ENCODE peak calls at places on chromosomes 6 and 20, in four cellular contexts. A is fibroblast of lung, N is mesothelial cell of epicardium, J is HFFc6. K is an unnamed sample.

GRCh38 chr20:62051166-62051900 is 14.3 kb downstream of the TAF4 start:
- DNase-seq in A (no peak), N (no peak), J (no peak), K (no peak)

GRCh38 chr20:58839474-58839874 is 11.2 kb downstream of the GNAS-AS1 start:
- DNase-seq in A (peak), N (no peak), J (peak), K (no peak)

GRCh38 chr20:51128198-51128597 is 105.3 kb upstream of the KCNG1 start:
- DNase-seq in A (peak), N (no peak), J (peak), K (no peak)

GRCh38 chr6:35048631-35049083 is 92.5 kb downstream of the TCP11 start:
- DNase-seq in A (peak), N (no peak), J (no peak), K (peak)

GRCh38 chr20:36179170-36179945 is 24.8 kb downstream of the EPB41L1 start:
- DNase-seq in A (no peak), N (no peak), J (no peak), K (no peak)

GRCh38 chr6:142293121-142293520 is 8.7 kb upstream of the ADGRG6 start:
- DNase-seq in A (no peak), N (no peak), J (no peak), K (no peak)

GRCh38 chr6:159089909-159090308 is 45.1 kb upstream of the TAGAP start:
- DNase-seq in A (no peak), N (no peak), J (no peak), K (no peak)

GRCh38 chr6:140366991-140367390 is 992.5 kb upstream of the CITED2 start:
- DNase-seq in A (peak), N (no peak), J (peak), K (no peak)

GRCh38 chr6:160431231-160431630 is 83.1 kb downstream of the SLC22A3 start:
- DNase-seq in A (peak), N (no peak), J (peak), K (no peak)

GRCh38 chr20:22583773-22584629 is at the start of gene FOXA2:
- DNase-seq in A (no peak), N (no peak), J (no peak), K (no peak)

GRCh38 chr6:137824502-137824879 is 42.6 kb upstream of the TNFAIP3 start:
- DNase-seq in A (no peak), N (no peak), J (no peak), K (no peak)

GRCh38 chr20:45445805-45446562 is 23.6 kb upstream of the WFDC2 start:
- DNase-seq in A (no peak), N (no peak), J (peak), K (no peak)

GRCh38 chr6:145070791-145071190 is 664.5 kb downstream of the EPM2A start:
- DNase-seq in A (peak), N (no peak), J (peak), K (no peak)

GRCh38 chr20:8858181-8858794 is 210.6 kb upstream of the PLCB4 start:
- DNase-seq in A (no peak), N (no peak), J (no peak), K (no peak)

GRCh38 chr6:67986694-67987232 is 648.3 kb upstream of the ADGRB3 start:
- DNase-seq in A (no peak), N (no peak), J (no peak), K (no peak)

GRCh38 chr6:131063028-131063763 is at the start of gene EPB41L2:
- DNase-seq in A (peak), N (peak), J (peak), K (peak)

GRCh38 chr6:70520575-70520974 is 46.2 kb upstream of the SDHAF4 start:
- DNase-seq in A (peak), N (no peak), J (peak), K (no peak)

GRCh38 chr6:7241160-7241559 is 71.8 kb downstream of the SSR1 start:
- DNase-seq in A (no peak), N (no peak), J (no peak), K (no peak)

GRCh38 chr20:26163890-26164289 is 467.2 kb upstream of the ZNF337 start:
- DNase-seq in A (peak), N (no peak), J (peak), K (no peak)

GRCh38 chr20:56801991-56802740 is 173.1 kb downstream of the TFAP2C start:
- DNase-seq in A (peak), N (no peak), J (no peak), K (no peak)

GRCh38 chr6:170029416-170030283 is 261.2 kb downstream of the DLL1 start:
- DNase-seq in A (no peak), N (peak), J (no peak), K (no peak)

GRCh38 chr6:35445691-35446090 is 6.4 kb upstream of the FANCE start:
- DNase-seq in A (no peak), N (no peak), J (no peak), K (no peak)

GRCh38 chr6:138109042-138109997 is 2.1 kb upstream of the PERP start:
- DNase-seq in A (peak), N (peak), J (peak), K (peak)

GRCh38 chr6:166393535-166393823 is 10.7 kb upstream of the MPC1 start:
- DNase-seq in A (no peak), N (no peak), J (no peak), K (no peak)

GRCh38 chr6:35511183-35511941 is 1.3 kb downstream of the TULP1 start:
- DNase-seq in A (no peak), N (no peak), J (no peak), K (no peak)

GRCh38 chr6:84707161-84707560 is 57.2 kb downstream of the TBX18 start:
- DNase-seq in A (no peak), N (no peak), J (no peak), K (no peak)

GRCh38 chr6:63352587-63353281 is 33.0 kb upstream of the LGSN start:
- DNase-seq in A (peak), N (no peak), J (peak), K (no peak)

GRCh38 chr6:73477407-73477806 is 15.9 kb downstream of the MTO1 start:
- DNase-seq in A (no peak), N (no peak), J (no peak), K (no peak)

GRCh38 chr6:157236040-157236725 is 87.1 kb downstream of the TMEM242 start:
- DNase-seq in A (no peak), N (no peak), J (no peak), K (no peak)

GRCh38 chr6:402901-403658 is 11.5 kb downstream of the IRF4 start:
- DNase-seq in A (no peak), N (no peak), J (no peak), K (no peak)

DNA sequence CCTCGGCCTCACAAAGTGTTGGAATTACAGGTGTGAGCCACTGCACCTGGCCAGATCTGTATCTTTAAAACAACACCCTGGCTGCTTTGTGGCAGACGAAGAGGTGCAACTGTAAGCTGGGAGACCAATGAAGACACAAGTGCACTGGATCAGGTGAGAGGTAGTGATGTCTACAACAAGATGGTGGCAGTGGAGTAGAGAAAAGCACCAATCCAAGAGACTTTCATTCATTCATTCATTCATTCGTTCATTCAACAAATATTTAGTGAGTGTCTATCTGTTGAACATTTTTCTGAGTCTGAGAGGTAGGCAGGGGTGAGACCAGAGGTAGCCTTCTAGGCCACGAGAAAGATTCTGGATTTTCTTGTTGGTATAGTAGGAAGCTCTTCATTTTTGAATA is 36.9 kb upstream of the TTPAL start:
- DNase-seq in A (no peak), N (no peak), J (no peak), K (no peak)
- TF ChIP-seq CTCF in A (no peak), N (no peak), J (no peak), K (no peak)

GRCh38 chr6:48765352-48765961 is 654.5 kb upstream of the PTCHD4 start:
- DNase-seq in A (peak), N (no peak), J (peak), K (peak)
- TF ChIP-seq CTCF in A (peak), N (peak), J (peak), K (peak)

DNA sequence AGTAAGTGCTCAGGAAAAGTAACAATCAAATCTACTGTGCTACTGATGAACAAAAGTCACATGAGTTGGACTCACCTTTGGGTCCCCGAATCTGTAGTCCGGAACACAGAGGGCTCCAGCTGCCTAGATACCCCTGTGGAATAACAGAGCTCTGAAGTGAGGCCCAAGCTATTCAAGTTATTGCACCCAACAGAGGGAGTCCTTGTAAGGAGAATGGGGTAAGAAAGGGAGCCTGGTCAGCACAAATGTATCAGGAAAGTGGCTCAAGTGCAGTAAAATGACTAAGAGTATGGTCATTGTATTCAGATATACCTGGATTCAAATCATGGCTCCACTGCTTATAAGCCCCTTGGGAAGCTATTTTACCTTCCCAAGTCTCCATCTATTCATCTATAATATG is 20.9 kb downstream of the EDN1 start:
- DNase-seq in A (no peak), N (no peak), J (no peak), K (no peak)
- TF ChIP-seq CTCF in A (no peak), N (no peak), J (peak), K (no peak)

DNA sequence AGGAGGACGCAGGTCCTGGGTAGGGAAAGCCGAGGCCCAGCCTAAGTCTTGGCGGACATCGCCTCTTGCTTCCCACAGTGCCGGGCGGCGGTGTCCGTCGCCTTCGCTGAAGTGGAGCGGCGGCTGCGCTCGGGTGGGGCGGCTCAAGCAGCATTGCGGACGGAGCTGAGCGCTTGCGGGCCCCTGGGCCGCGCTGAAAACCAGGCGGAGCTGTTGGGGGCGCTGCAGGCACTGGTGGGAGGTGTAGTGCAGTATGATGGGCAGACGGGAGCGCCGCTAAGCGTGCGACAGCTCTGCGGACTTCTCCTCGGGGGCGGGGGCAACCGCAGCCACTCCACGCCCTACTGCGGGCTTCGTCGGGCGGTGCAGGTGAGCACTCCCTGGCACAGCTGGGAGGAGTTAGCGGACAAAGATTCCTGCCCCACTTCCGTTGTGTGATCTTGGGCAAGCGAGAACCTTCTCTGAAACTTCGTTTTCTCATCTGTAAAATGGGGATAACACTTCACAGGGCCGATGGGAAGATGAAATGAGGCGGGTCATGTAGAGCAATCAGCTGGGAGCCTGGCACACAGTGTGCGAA is 4.3 kb downstream of the PRSS16 start:
- DNase-seq in A (peak), N (peak), J (no peak), K (peak)
- TF ChIP-seq CTCF in A (peak), N (peak), J (peak), K (peak)

GRCh38 chr6:5994234-5994998 is 12.3 kb downstream of the NRN1 start:
- DNase-seq in A (no peak), N (no peak), J (no peak), K (no peak)

GRCh38 chr6:5996701-5997419 is 9.9 kb downstream of the NRN1 start:
- DNase-seq in A (no peak), N (no peak), J (no peak), K (no peak)

GRCh38 chr6:5994999-5995698 is 11.6 kb downstream of the NRN1 start:
- DNase-seq in A (no peak), N (no peak), J (no peak), K (no peak)

GRCh38 chr6:5997420-5998093 is 9.2 kb downstream of the NRN1 start:
- DNase-seq in A (no peak), N (no peak), J (no peak), K (no peak)

GRCh38 chr6:5995705-5996686 is 10.7 kb downstream of the NRN1 start:
- DNase-seq in A (peak), N (no peak), J (peak), K (no peak)
- TF ChIP-seq CTCF in A (peak), N (no peak), J (peak), K (no peak)

GRCh38 chr6:56713285-56713684 is 70.6 kb upstream of the DST start:
- DNase-seq in A (peak), N (no peak), J (peak), K (no peak)

GRCh38 chr6:56706981-56707726 is 64.5 kb upstream of the DST start:
- DNase-seq in A (no peak), N (no peak), J (no peak), K (no peak)

GRCh38 chr6:56709650-56710049 is 67.0 kb upstream of the DST start:
- DNase-seq in A (no peak), N (no peak), J (no peak), K (no peak)

GRCh38 chr6:56710967-56711366 is 68.3 kb upstream of the DST start:
- DNase-seq in A (no peak), N (no peak), J (no peak), K (no peak)

DNA sequence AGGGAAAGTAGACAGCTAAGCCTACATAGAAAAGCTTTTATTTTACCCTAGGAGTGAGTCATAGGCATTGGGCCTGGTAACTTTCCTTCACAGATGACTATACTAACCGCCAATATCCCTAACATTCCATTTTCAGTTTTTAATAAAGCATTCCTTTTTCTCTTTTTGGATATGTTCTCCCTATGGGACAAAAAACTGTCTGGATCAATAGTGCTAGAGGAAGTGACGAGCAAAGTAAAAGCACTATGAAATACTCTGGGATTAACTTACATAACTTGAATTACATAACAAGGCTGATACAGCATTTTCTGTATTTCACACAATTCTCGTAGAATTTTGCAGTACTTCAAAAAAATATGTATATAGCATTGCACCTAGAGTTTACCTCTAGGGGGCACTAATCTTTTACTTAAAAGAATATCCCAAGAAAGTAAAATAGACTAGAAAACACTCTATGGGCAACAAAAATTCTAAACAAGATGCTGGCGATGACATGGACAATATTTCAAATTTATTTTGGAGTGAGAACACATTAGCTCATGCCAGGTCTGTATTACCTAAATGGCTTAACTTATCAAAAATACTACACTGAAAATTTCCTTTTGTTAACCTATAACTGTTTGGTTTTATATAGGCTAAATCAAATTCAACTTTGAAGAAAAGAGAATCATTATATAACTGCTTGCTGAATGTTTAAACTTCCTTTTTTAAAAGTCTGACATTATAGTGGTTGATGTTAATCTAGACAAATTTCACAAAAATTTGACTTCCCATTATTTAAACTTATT is 66.3 kb upstream of the DST start:
- DNase-seq in A (peak), N (no peak), J (peak), K (no peak)
- TF ChIP-seq CTCF in A (peak), N (peak), J (peak), K (peak)